ENCODE peak calls at places on chromosomes 1 and 21, in nine cellular contexts. O, S, X, Q, C, V, E, F and Y are unnamed samples.

GRCh38 chr1:94247146-94248094 is 10.0 kb upstream of the ARHGAP29 start:
- DNase-seq in O (no peak), S (no peak), X (peak), Q (no peak), C (peak), V (peak), E (peak), F (peak), Y (peak)

GRCh38 chr1:31422505-31423319 is 9.7 kb downstream of the SERINC2 start:
- DNase-seq in O (peak), S (peak), X (peak), Q (peak), C (peak), V (peak), E (peak), F (peak), Y (peak)

GRCh38 chr1:43313771-43314170 is 13.0 kb downstream of the TIE1 start:
- DNase-seq in O (no peak), S (no peak), X (no peak), Q (no peak), C (no peak), V (no peak), E (peak), F (no peak), Y (peak)

GRCh38 chr21:14911351-14911750 is 153.4 kb downstream of the NRIP1 start:
- DNase-seq in O (no peak), S (no peak), X (no peak), Q (no peak), C (no peak), V (no peak), E (no peak), F (no peak), Y (no peak)

GRCh38 chr1:26081267-26082019 is 14.0 kb upstream of the TRIM63 start:
- DNase-seq in O (no peak), S (no peak), X (no peak), Q (peak), C (no peak), V (no peak), E (no peak), F (no peak), Y (no peak)

GRCh38 chr1:21383785-21384401 is 56.0 kb upstream of the NBPF3 start:
- DNase-seq in O (no peak), S (no peak), X (no peak), Q (no peak), C (no peak), V (no peak), E (no peak), F (no peak), Y (no peak)

GRCh38 chr1:201506092-201506491 is 831 bp downstream of the CSRP1 start:
- DNase-seq in O (no peak), S (no peak), X (no peak), Q (no peak), C (no peak), V (no peak), E (no peak), F (no peak), Y (no peak)

GRCh38 chr1:116255933-116256649 is 117.0 kb upstream of the ATP1A1 start:
- DNase-seq in O (no peak), S (no peak), X (no peak), Q (no peak), C (peak), V (no peak), E (no peak), F (no peak), Y (no peak)

GRCh38 chr1:169928438-169929209 is 34.9 kb upstream of the SCYL3 start:
- DNase-seq in O (no peak), S (no peak), X (no peak), Q (peak), C (peak), V (no peak), E (peak), F (peak), Y (no peak)

GRCh38 chr1:56939209-56939608 is 26.6 kb downstream of the C8B start:
- DNase-seq in O (no peak), S (no peak), X (no peak), Q (no peak), C (no peak), V (no peak), E (no peak), F (no peak), Y (no peak)

GRCh38 chr21:16908087-16908486 is 604.8 kb upstream of the CXADR start:
- DNase-seq in O (no peak), S (no peak), X (no peak), Q (no peak), C (no peak), V (no peak), E (no peak), F (no peak), Y (no peak)